ENCODE peak calls at places on chromosomes 2 and 18, in four cellular contexts. One of them, this sample, is unnamed.
A peak's percentile ranks its signal among the peaks of the same experiment; 100 is the strongest.

GRCh38 chr2:74815955-74816354 is 18.0 kb upstream of the HK2 start:
- DNase-seq in cardiac muscle cell: no peak
- DNase-seq in prostate gland: no peak
- DNase-seq in Panc1: no peak
- DNase-seq in this sample: no peak

GRCh38 chr18:49893036-49893435 is 79.7 kb upstream of the ACAA2 start:
- DNase-seq in prostate gland: no peak
- DNase-seq in Panc1: no peak
- DNase-seq in cardiac muscle cell: no peak
- DNase-seq in this sample: no peak

GRCh38 chr2:98532761-98533160 is 75.6 kb downstream of the COA5 start:
- DNase-seq in Panc1: no peak
- DNase-seq in cardiac muscle cell: no peak
- DNase-seq in prostate gland: no peak
- DNase-seq in this sample: no peak

GRCh38 chr2:1755436-1756191 is 11.3 kb upstream of the PXDN start:
- DNase-seq in cardiac muscle cell: peak; percentile 96
- DNase-seq in Panc1: no peak
- DNase-seq in prostate gland: no peak
- DNase-seq in this sample: peak; percentile 57

GRCh38 chr18:1296237-1296636 is 391.6 kb downstream of the ADCYAP1 start:
- DNase-seq in Panc1: no peak
- DNase-seq in prostate gland: no peak
- DNase-seq in cardiac muscle cell: no peak
- DNase-seq in this sample: no peak

GRCh38 chr2:241985986-241986329 is 116.4 kb downstream of the RTP5 start:
- DNase-seq in cardiac muscle cell: no peak
- DNase-seq in Panc1: no peak
- DNase-seq in prostate gland: no peak
- DNase-seq in this sample: peak; percentile 46

GRCh38 chr2:227503433-227504406 is 31.8 kb downstream of the AGFG1 start:
- DNase-seq in Panc1: peak; percentile 39
- DNase-seq in cardiac muscle cell: peak; percentile 53
- DNase-seq in prostate gland: no peak
- DNase-seq in this sample: no peak

GRCh38 chr2:107810734-107811133 is 16.0 kb upstream of the RGPD4 start:
- DNase-seq in cardiac muscle cell: no peak
- DNase-seq in prostate gland: no peak
- DNase-seq in Panc1: no peak
- DNase-seq in this sample: no peak

GRCh38 chr2:72035518-72036172 is 112.0 kb downstream of the CYP26B1 start:
- DNase-seq in cardiac muscle cell: peak; percentile 43
- DNase-seq in prostate gland: no peak
- DNase-seq in Panc1: no peak
- DNase-seq in this sample: no peak

GRCh38 chr2:218230882-218231281 is 13.9 kb downstream of the ARPC2 start:
- DNase-seq in prostate gland: no peak
- DNase-seq in Panc1: no peak
- DNase-seq in cardiac muscle cell: peak; percentile 46
- DNase-seq in this sample: no peak

GRCh38 chr2:28470759-28471158 is 25.1 kb upstream of the PLB1 start:
- DNase-seq in prostate gland: no peak
- DNase-seq in Panc1: no peak
- DNase-seq in cardiac muscle cell: no peak
- DNase-seq in this sample: no peak

GRCh38 chr2:134360750-134361487 is 107.0 kb downstream of the MGAT5 start:
- DNase-seq in prostate gland: no peak
- DNase-seq in cardiac muscle cell: peak; percentile 42
- DNase-seq in Panc1: no peak
- DNase-seq in this sample: no peak

GRCh38 chr2:26011990-26012856 is 21.7 kb upstream of the RAB10 start:
- DNase-seq in prostate gland: peak; percentile 87
- DNase-seq in cardiac muscle cell: peak; percentile 30
- DNase-seq in Panc1: peak; percentile 95
- DNase-seq in this sample: no peak

GRCh38 chr2:162710282-162710891 is 128.2 kb downstream of the KCNH7 start:
- DNase-seq in cardiac muscle cell: no peak
- DNase-seq in Panc1: no peak
- DNase-seq in prostate gland: peak; percentile 10
- DNase-seq in this sample: no peak

GRCh38 chr2:86274265-86274917 is 63.0 kb downstream of the REEP1 start:
- DNase-seq in Panc1: no peak
- DNase-seq in cardiac muscle cell: peak; percentile 17
- DNase-seq in prostate gland: no peak
- DNase-seq in this sample: no peak

GRCh38 chr2:213306320-213306942 is 22.2 kb downstream of the SPAG16 start:
- DNase-seq in Panc1: no peak
- DNase-seq in prostate gland: no peak
- DNase-seq in cardiac muscle cell: peak; percentile 88
- DNase-seq in this sample: no peak

GRCh38 chr2:61398413-61398812 is 72.5 kb downstream of the USP34 start:
- DNase-seq in cardiac muscle cell: no peak
- DNase-seq in prostate gland: no peak
- DNase-seq in Panc1: no peak
- DNase-seq in this sample: no peak

GRCh38 chr2:57880446-57880845 is 166.2 kb upstream of the VRK2 start:
- DNase-seq in cardiac muscle cell: peak; percentile 11
- DNase-seq in Panc1: no peak
- DNase-seq in prostate gland: no peak
- DNase-seq in this sample: no peak

GRCh38 chr2:118176601-118177000 is 88.3 kb downstream of the INSIG2 start:
- DNase-seq in cardiac muscle cell: no peak
- DNase-seq in prostate gland: no peak
- DNase-seq in Panc1: no peak
- DNase-seq in this sample: no peak

GRCh38 chr2:180999274-180999964 is 19.0 kb downstream of the UBE2E3 start:
- DNase-seq in prostate gland: no peak
- DNase-seq in Panc1: no peak
- DNase-seq in cardiac muscle cell: peak; percentile 27
- DNase-seq in this sample: no peak

GRCh38 chr2:174554514-174555119 is 43.0 kb downstream of the WIPF1 start:
- DNase-seq in cardiac muscle cell: no peak
- DNase-seq in Panc1: no peak
- DNase-seq in prostate gland: no peak
- DNase-seq in this sample: no peak

GRCh38 chr2:128091691-128092050 is 671 bp downstream of the UGGT1 start:
- DNase-seq in Panc1: no peak
- DNase-seq in cardiac muscle cell: no peak
- DNase-seq in prostate gland: no peak
- DNase-seq in this sample: no peak

GRCh38 chr18:499351-500229 is 911 bp downstream of the COLEC12 start:
- DNase-seq in cardiac muscle cell: peak; percentile 82
- DNase-seq in prostate gland: peak; percentile 38
- DNase-seq in Panc1: no peak
- DNase-seq in this sample: no peak

GRCh38 chr18:2878656-2879330 is 32.0 kb downstream of the EMILIN2 start:
- DNase-seq in prostate gland: no peak
- DNase-seq in Panc1: no peak
- DNase-seq in cardiac muscle cell: no peak
- DNase-seq in this sample: peak; percentile 61

GRCh38 chr18:79200546-79201268 is 131.5 kb downstream of the ATP9B start:
- DNase-seq in prostate gland: peak; percentile 79
- DNase-seq in Panc1: no peak
- DNase-seq in cardiac muscle cell: peak; percentile 52
- DNase-seq in this sample: peak; percentile 96

GRCh38 chr18:9469700-9470099 is 5.6 kb upstream of the RALBP1 start:
- DNase-seq in prostate gland: no peak
- DNase-seq in Panc1: no peak
- DNase-seq in cardiac muscle cell: no peak
- DNase-seq in this sample: no peak

GRCh38 chr18:63192885-63193349 is 126.7 kb downstream of the BCL2 start:
- DNase-seq in Panc1: no peak
- DNase-seq in prostate gland: no peak
- DNase-seq in cardiac muscle cell: no peak
- DNase-seq in this sample: no peak

GRCh38 chr2:224357098-224357901 is 44.6 kb downstream of the FAM124B start:
- DNase-seq in Panc1: peak; percentile 69
- DNase-seq in cardiac muscle cell: peak; percentile 75
- DNase-seq in prostate gland: peak; percentile 43
- DNase-seq in this sample: no peak

GRCh38 chr2:226439337-226439736 is 360.3 kb downstream of the IRS1 start:
- DNase-seq in Panc1: no peak
- DNase-seq in prostate gland: no peak
- DNase-seq in cardiac muscle cell: peak; percentile 56
- DNase-seq in this sample: no peak

GRCh38 chr2:11466307-11467125 is 555 bp upstream of the E2F6 start:
- DNase-seq in cardiac muscle cell: no peak
- DNase-seq in Panc1: no peak
- DNase-seq in prostate gland: no peak
- DNase-seq in this sample: no peak

GRCh38 chr18:9696112-9696511 is 12.0 kb upstream of the RAB31 start:
- DNase-seq in Panc1: no peak
- DNase-seq in cardiac muscle cell: peak; percentile 59
- DNase-seq in prostate gland: no peak
- DNase-seq in this sample: no peak

GRCh38 chr2:207825958-207826330 is 56.2 kb upstream of the FZD5 start:
- DNase-seq in prostate gland: no peak
- DNase-seq in cardiac muscle cell: no peak
- DNase-seq in Panc1: no peak
- DNase-seq in this sample: no peak

DNA sequence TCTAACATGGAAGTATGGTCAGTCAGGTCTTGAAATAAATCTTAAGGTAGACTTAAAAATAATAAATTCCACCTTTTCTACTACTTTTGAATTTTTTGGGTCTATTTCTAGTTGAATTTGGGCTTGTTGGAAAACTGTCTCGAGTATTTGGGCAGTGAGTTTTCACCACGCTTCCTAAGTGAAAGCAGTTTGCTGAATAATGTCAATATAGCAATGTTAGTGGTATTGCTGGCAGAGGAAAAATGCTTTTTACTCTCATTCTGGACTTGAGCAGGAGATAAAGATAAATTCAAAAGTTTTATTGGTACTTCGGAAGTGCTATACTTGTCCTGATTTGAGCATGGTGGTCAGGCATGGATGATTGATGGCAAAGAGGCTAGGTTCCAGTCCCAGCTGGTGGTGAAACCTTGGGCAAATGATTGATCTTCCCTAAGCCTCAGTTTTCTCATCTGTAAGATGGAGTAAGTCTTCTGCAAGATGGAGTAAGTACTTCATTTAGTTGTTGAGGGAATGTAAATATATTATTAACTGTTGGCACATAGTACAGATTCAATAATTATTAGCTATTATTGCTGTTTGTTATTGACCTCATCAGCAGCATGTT is 503.5 kb upstream of the ZEB2 start:
- DNase-seq in prostate gland: no peak
- DNase-seq in Panc1: no peak
- DNase-seq in cardiac muscle cell: no peak
- DNase-seq in this sample: no peak
- H3K4me3 ChIP-seq in prostate gland: no peak overlapping the region
- H3K4me3 ChIP-seq in Panc1: no peak overlapping the region
- H3K4me3 ChIP-seq in cardiac muscle cell: no peak overlapping the region
- H3K4me3 ChIP-seq in this sample: peak overlapping the region; percentile 45

GRCh38 chr2:177391822-177392372 is 676 bp upstream of the AGPS start:
- DNase-seq in Panc1: no peak
- DNase-seq in prostate gland: no peak
- DNase-seq in cardiac muscle cell: no peak
- DNase-seq in this sample: no peak

GRCh38 chr2:177394622-177395021 is 2.0 kb downstream of the AGPS start:
- DNase-seq in cardiac muscle cell: no peak
- DNase-seq in prostate gland: no peak
- DNase-seq in Panc1: no peak
- DNase-seq in this sample: no peak

GRCh38 chr2:177393381-177393780 is 808 bp downstream of the AGPS start:
- DNase-seq in Panc1: no peak
- DNase-seq in prostate gland: no peak
- DNase-seq in cardiac muscle cell: no peak
- DNase-seq in this sample: no peak

GRCh38 chr2:177393824-177394614 is 1.4 kb downstream of the AGPS start:
- DNase-seq in Panc1: no peak
- DNase-seq in cardiac muscle cell: no peak
- DNase-seq in prostate gland: no peak
- DNase-seq in this sample: no peak

DNA sequence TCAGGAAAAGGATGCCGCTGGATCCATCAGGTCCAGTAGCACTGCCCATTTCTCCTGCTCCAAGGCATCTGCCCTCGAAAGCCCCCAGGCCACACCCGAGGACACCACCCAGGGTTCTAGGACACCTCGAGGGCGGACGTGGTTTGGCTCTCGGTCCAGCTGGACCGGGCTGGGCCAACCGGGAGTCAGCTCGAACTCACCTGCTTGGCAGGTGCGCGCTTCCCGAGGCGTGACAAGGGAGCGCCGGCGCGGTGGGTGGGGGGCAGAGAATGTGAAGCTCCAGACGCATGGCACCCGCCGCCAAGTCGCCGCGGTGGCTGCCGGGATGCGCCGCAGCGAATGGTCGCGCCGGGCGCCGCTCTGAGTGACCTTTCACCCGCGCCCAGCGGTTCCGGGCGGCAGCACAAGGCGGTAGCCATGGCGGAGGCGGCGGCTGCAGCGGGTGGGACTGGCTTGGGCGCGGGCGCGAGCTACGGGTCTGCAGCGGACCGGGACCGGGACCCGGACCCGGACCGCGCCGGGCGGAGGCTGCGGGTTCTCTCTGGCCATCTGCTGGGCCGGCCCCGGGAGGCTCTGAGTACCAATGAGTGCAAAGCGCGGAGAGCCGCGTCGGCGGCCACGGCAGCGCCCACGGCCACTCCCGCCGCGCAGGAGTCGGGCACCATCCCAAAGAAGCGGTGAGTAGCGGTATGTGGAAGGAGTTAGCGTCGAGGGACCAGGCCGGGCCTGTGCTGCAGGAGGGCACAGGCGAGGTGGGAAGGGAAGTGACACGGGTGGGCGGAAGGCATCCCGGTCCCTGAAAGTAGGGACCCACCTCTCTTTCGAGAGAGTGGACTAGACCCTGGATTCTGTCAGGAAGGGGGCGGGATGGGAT is at the start of gene AGPS:
- DNase-seq in cardiac muscle cell: peak; percentile 77
- DNase-seq in Panc1: no peak
- DNase-seq in prostate gland: peak; percentile 22
- DNase-seq in this sample: peak; percentile 84
- TF ChIP-seq CTCF in cardiac muscle cell: no peak
- TF ChIP-seq CTCF in Panc1: no peak
- TF ChIP-seq CTCF in prostate gland: peak; percentile 49
- TF ChIP-seq CTCF in this sample: no peak

GRCh38 chr18:25467226-25468065 is 115.5 kb upstream of the ZNF521 start:
- DNase-seq in Panc1: no peak
- DNase-seq in cardiac muscle cell: no peak
- DNase-seq in prostate gland: peak; percentile 56
- DNase-seq in this sample: no peak

GRCh38 chr18:25459814-25460213 is 107.8 kb upstream of the ZNF521 start:
- DNase-seq in Panc1: no peak
- DNase-seq in prostate gland: no peak
- DNase-seq in cardiac muscle cell: no peak
- DNase-seq in this sample: no peak

GRCh38 chr18:25463726-25464125 is 111.8 kb upstream of the ZNF521 start:
- DNase-seq in cardiac muscle cell: no peak
- DNase-seq in prostate gland: no peak
- DNase-seq in Panc1: no peak
- DNase-seq in this sample: no peak

GRCh38 chr18:25465152-25465790 is 113.3 kb upstream of the ZNF521 start:
- DNase-seq in cardiac muscle cell: no peak
- DNase-seq in prostate gland: no peak
- DNase-seq in Panc1: no peak
- DNase-seq in this sample: no peak

GRCh38 chr18:25464211-25464610 is 112.2 kb upstream of the ZNF521 start:
- DNase-seq in cardiac muscle cell: no peak
- DNase-seq in prostate gland: no peak
- DNase-seq in Panc1: no peak
- DNase-seq in this sample: no peak
- H3K27ac ChIP-seq in cardiac muscle cell: no peak overlapping the region
- H3K27ac ChIP-seq in prostate gland: no peak overlapping the region
- H3K27ac ChIP-seq in Panc1: no peak overlapping the region
- H3K27ac ChIP-seq in this sample: no peak overlapping the region

GRCh38 chr2:238162516-238163441 is 4.0 kb downstream of the ERFE start:
- DNase-seq in Panc1: no peak
- DNase-seq in prostate gland: no peak
- DNase-seq in cardiac muscle cell: peak; percentile 16
- DNase-seq in this sample: no peak
- H3K4me3 ChIP-seq in Panc1: no peak overlapping the region
- H3K4me3 ChIP-seq in prostate gland: no peak overlapping the region
- H3K4me3 ChIP-seq in cardiac muscle cell: no peak overlapping the region
- H3K4me3 ChIP-seq in this sample: no peak overlapping the region

This sample was measured in coronary artery.